ENCODE peak calls at places on chromosome 3, in four cellular contexts. T is GDM1; I is activated CD4-positive, alpha-beta T cell treated with anti-CD3 and anti-CD28 coated beads, Interleukin-2, amount 50 U/mL, for 4 hours; K is RPMI8226. B is an unnamed sample.

GRCh38 chr3:129278970-129279906 is 568 bp downstream of the HMCES start:
- DNase-seq in T (no peak), I (peak), K (peak), B (peak)

GRCh38 chr3:160612386-160613115 is 47.2 kb upstream of the KPNA4 start:
- DNase-seq in T (no peak), I (no peak), K (no peak), B (no peak)

GRCh38 chr3:35643391-35643790 is 4.1 kb downstream of the ARPP21 start:
- DNase-seq in T (no peak), I (no peak), K (no peak), B (no peak)

GRCh38 chr3:155286745-155287144 is 6.7 kb downstream of the STRIT1 start:
- DNase-seq in T (no peak), I (no peak), K (no peak), B (no peak)

GRCh38 chr3:86251781-86252180 is 739.2 kb downstream of the VGLL3 start:
- DNase-seq in T (no peak), I (no peak), K (no peak), B (no peak)

GRCh38 chr3:125148836-125149235 is 63.7 kb downstream of the SLC12A8 start:
- DNase-seq in T (no peak), I (no peak), K (no peak), B (no peak)

GRCh38 chr3:127666684-127667083 is 6.1 kb upstream of the ABTB1 start:
- DNase-seq in T (no peak), I (no peak), K (no peak), B (no peak)

GRCh38 chr3:139260793-139261736 is 82.8 kb upstream of the MRPS22 start:
- DNase-seq in T (no peak), I (no peak), K (no peak), B (no peak)

GRCh38 chr3:48464713-48465221 is 18.2 kb downstream of the ATRIP start:
- DNase-seq in T (no peak), I (no peak), K (no peak), B (no peak)

GRCh38 chr3:67198374-67198773 is 200.3 kb downstream of the KBTBD8 start:
- DNase-seq in T (no peak), I (no peak), K (no peak), B (no peak)

GRCh38 chr3:103048371-103048722 is 613.5 kb downstream of the ZPLD1 start:
- DNase-seq in T (no peak), I (no peak), K (no peak), B (no peak)

GRCh38 chr3:72135636-72136035 is 350.7 kb upstream of the PROK2 start:
- DNase-seq in T (no peak), I (no peak), K (no peak), B (no peak)

GRCh38 chr3:13073042-13073906 is at the start of gene IQSEC1:
- DNase-seq in T (no peak), I (peak), K (peak), B (peak)

GRCh38 chr3:172359231-172359630 is 89.0 kb downstream of the GHSR start:
- DNase-seq in T (no peak), I (no peak), K (no peak), B (no peak)

GRCh38 chr3:10653866-10654611 is 148.7 kb upstream of the ATP2B2 start:
- DNase-seq in T (no peak), I (no peak), K (no peak), B (no peak)

GRCh38 chr3:70096376-70097055 is 97.0 kb downstream of the SAMMSON start:
- DNase-seq in T (no peak), I (no peak), K (no peak), B (no peak)

GRCh38 chr3:25508901-25509300 is 80.8 kb downstream of the RARB start:
- DNase-seq in T (no peak), I (no peak), K (no peak), B (no peak)

GRCh38 chr3:72086051-72086711 is 301.2 kb upstream of the PROK2 start:
- DNase-seq in T (no peak), I (no peak), K (no peak), B (no peak)

B was measured in activated T-helper 9 cell treated with anti-CD3 and anti-CD28 coated beads, Interleukin-2, amount 50 U/mL, for 16 hours.